ENCODE peak calls at places on chromosomes 2 and 18, in four cellular contexts. F is heart left ventricle, N is GM12865, J is uterus. P is an unnamed sample.

GRCh38 chr2:226031078-226031937 is 631.8 kb downstream of the NYAP2 start:
- DNase-seq in F (peak), N (no peak), J (peak), P (peak)

GRCh38 chr18:77147418-77147852 is 14.9 kb upstream of the MBP start:
- DNase-seq in F (no peak), N (no peak), J (no peak), P (peak)

GRCh38 chr18:79323471-79323870 is 72.3 kb upstream of the NFATC1 start:
- DNase-seq in F (no peak), N (no peak), J (no peak), P (no peak)

GRCh38 chr18:74257083-74257482 is 34.7 kb downstream of the CYB5A start:
- DNase-seq in F (no peak), N (no peak), J (no peak), P (no peak)

GRCh38 chr2:19059076-19059475 is 299.3 kb downstream of the OSR1 start:
- DNase-seq in F (no peak), N (no peak), J (no peak), P (no peak)

GRCh38 chr2:219010162-219010756 is 17.0 kb upstream of the CRYBA2 start:
- DNase-seq in F (no peak), N (peak), J (no peak), P (peak)

GRCh38 chr2:74290466-74291216 is 52.6 kb downstream of the SLC4A5 start:
- DNase-seq in F (no peak), N (peak), J (no peak), P (peak)

GRCh38 chr2:174503161-174503809 is 16.5 kb upstream of the GPR155 start:
- DNase-seq in F (no peak), N (no peak), J (no peak), P (no peak)

GRCh38 chr2:233718552-233718951 is at the start of gene UGT1A4:
- DNase-seq in F (no peak), N (no peak), J (no peak), P (no peak)

GRCh38 chr2:30178618-30179404 is 32.0 kb downstream of the YPEL5 start:
- DNase-seq in F (peak), N (no peak), J (peak), P (no peak)

GRCh38 chr2:172105715-172106124 is 3.0 kb upstream of the DLX2 start:
- DNase-seq in F (no peak), N (no peak), J (no peak), P (no peak)

GRCh38 chr2:15964936-15965563 is 24.7 kb downstream of the MYCN start:
- DNase-seq in F (no peak), N (no peak), J (no peak), P (no peak)

GRCh38 chr2:171482877-171483276 is 39.4 kb upstream of the CYBRD1 start:
- DNase-seq in F (no peak), N (no peak), J (no peak), P (no peak)

GRCh38 chr2:71806432-71806831 is 341.2 kb downstream of the CYP26B1 start:
- DNase-seq in F (no peak), N (peak), J (no peak), P (no peak)

GRCh38 chr2:71803398-71803797 is 344.3 kb downstream of the CYP26B1 start:
- DNase-seq in F (no peak), N (no peak), J (no peak), P (no peak)

GRCh38 chr2:71801969-71802368 is 345.7 kb downstream of the CYP26B1 start:
- DNase-seq in F (peak), N (peak), J (no peak), P (peak)

GRCh38 chr2:71802556-71802955 is 345.1 kb downstream of the CYP26B1 start:
- DNase-seq in F (no peak), N (no peak), J (no peak), P (no peak)

GRCh38 chr2:71804251-71804650 is 343.4 kb downstream of the CYP26B1 start:
- DNase-seq in F (no peak), N (no peak), J (no peak), P (no peak)
- TF ChIP-seq CTCF in F (no peak), N (no peak), J (no peak), P (no peak)

DNA sequence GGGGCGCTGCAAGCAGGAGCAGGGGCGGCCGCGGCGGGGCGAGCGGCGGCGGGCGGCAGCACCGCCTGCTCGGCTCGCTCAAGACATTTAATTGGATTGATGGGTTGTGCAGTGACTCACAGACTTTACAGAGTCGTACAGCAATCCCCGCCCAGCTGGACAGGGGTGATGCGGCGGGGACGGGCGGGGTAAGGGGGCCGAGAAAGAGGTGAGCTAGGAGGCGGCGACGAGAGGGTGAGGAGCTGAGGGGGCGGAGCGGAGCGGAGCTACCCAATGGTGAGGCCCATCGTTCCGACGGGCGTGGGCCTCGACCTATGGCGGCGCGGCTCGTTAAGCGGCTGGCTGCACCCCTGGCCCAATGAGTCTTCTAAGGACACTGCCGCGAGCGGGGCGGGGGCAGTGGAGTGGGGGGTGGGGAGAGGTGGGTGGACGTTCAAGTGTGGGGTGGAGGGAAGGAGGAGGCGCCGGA is 97.1 kb upstream of the SERTAD2 start:
- DNase-seq in F (peak), N (peak), J (peak), P (peak)
- TF ChIP-seq CTCF in F (no peak), N (no peak), J (no peak), P (no peak)

GRCh38 chr2:44799105-44799504 is 142.4 kb upstream of the SIX3 start:
- DNase-seq in F (no peak), N (no peak), J (no peak), P (no peak)
- TF ChIP-seq CTCF in F (no peak), N (no peak), J (no peak), P (no peak)

GRCh38 chr2:54574107-54574859 is 118.2 kb downstream of the SPTBN1 start:
- DNase-seq in F (peak), N (peak), J (no peak), P (peak)

GRCh38 chr2:54572636-54573531 is 116.8 kb downstream of the SPTBN1 start:
- DNase-seq in F (no peak), N (peak), J (no peak), P (peak)

GRCh38 chr2:54574860-54575247 is 118.7 kb downstream of the SPTBN1 start:
- DNase-seq in F (no peak), N (no peak), J (no peak), P (no peak)

GRCh38 chr2:54572262-54572635 is 116.1 kb downstream of the SPTBN1 start:
- DNase-seq in F (no peak), N (peak), J (no peak), P (no peak)

DNA sequence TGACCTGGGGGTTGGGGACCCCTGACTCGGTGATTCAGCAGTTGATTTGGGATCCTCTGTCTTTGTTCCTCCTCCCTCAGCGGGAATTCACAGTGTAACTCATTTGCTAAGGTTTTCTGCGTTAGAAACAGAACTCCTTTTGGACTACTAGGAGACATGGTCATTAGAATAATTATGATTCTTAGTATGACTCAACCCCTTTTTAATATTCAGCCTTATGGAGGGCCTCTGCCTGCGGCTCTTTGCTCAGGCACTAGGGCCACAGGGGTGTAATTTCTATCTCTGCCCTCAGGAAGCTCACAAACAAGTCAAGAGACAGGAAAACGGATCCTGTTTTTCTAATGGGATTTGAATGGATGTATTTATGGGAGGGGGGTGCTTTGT is 117.4 kb downstream of the SPTBN1 start:
- DNase-seq in F (no peak), N (no peak), J (no peak), P (no peak)
- TF ChIP-seq CTCF in F (no peak), N (no peak), J (no peak), P (no peak)

GRCh38 chr2:178629463-178629862 is 149.2 kb downstream of the PLEKHA3 start:
- DNase-seq in F (peak), N (no peak), J (no peak), P (no peak)
- TF ChIP-seq CTCF in F (no peak), N (no peak), J (no peak), P (no peak)

GRCh38 chr2:127001751-127002150 is 103.1 kb downstream of the TEX51 start:
- DNase-seq in F (no peak), N (no peak), J (no peak), P (no peak)

GRCh38 chr2:127000194-127000593 is 101.5 kb downstream of the TEX51 start:
- DNase-seq in F (no peak), N (no peak), J (no peak), P (no peak)

GRCh38 chr2:127004893-127005600 is 101.9 kb downstream of the BIN1 start:
- DNase-seq in F (no peak), N (no peak), J (no peak), P (no peak)

GRCh38 chr2:127000937-127001336 is 102.2 kb downstream of the TEX51 start:
- DNase-seq in F (no peak), N (no peak), J (no peak), P (peak)

GRCh38 chr2:127003028-127003800 is 103.7 kb downstream of the BIN1 start:
- DNase-seq in F (no peak), N (no peak), J (no peak), P (no peak)
- TF ChIP-seq CTCF in F (no peak), N (no peak), J (no peak), P (no peak)

GRCh38 chr2:221264318-221264717 is 307.8 kb downstream of the EPHA4 start:
- DNase-seq in F (no peak), N (no peak), J (no peak), P (no peak)
- TF ChIP-seq CTCF in F (no peak), N (no peak), J (no peak), P (no peak)

GRCh38 chr2:27086722-27087446 is at the start of gene KHK:
- DNase-seq in F (peak), N (no peak), J (peak), P (no peak)
- TF ChIP-seq CTCF in F (no peak), N (no peak), J (no peak), P (peak)